ENCODE peak calls at places on chromosomes 11 and 22, in nine cellular contexts. Z is testis; T is CD4-positive, CD25-positive, alpha-beta regulatory T cell; D is CD8-positive, alpha-beta memory T cell; Q is mammary epithelial cell; P is naive thymus-derived CD4-positive, alpha-beta T cell; K is astrocyte; N is esophagus squamous epithelium; Y is HCT116. I is an unnamed sample. For H3K9me3 and H3K27me3, the result is how much of the 10 kb centered on the place peaks cover.

GRCh38 chr22:24803064-24803542 is 2.9 kb upstream of the SGSM1 start:
- DNase-seq in Z (peak), T (peak), D (peak), Q (no peak), P (peak), K (no peak), N (no peak), Y (peak), I (peak)

GRCh38 chr11:368414-369335 is 624 bp upstream of the B4GALNT4 start:
- DNase-seq in Z (peak), T (no peak), D (no peak), Q (no peak), P (no peak), K (no peak), N (no peak), Y (no peak), I (peak)

GRCh38 chr22:24977370-24978230 is 25.1 kb downstream of the KIAA1671 start:
- DNase-seq in Z (peak), T (no peak), D (no peak), Q (no peak), P (no peak), K (no peak), N (no peak), Y (no peak), I (peak)

GRCh38 chr11:19345848-19346681 is 105.3 kb upstream of the E2F8 start:
- DNase-seq in Z (no peak), T (no peak), D (no peak), Q (no peak), P (no peak), K (no peak), N (no peak), Y (no peak), I (no peak)

GRCh38 chr11:3639841-3640240 is 2.0 kb downstream of the ART5 start:
- DNase-seq in Z (no peak), T (no peak), D (no peak), Q (no peak), P (no peak), K (no peak), N (no peak), Y (no peak), I (no peak)

GRCh38 chr22:37061611-37062365 is 10.2 kb downstream of the KCTD17 start:
- DNase-seq in Z (no peak), T (no peak), D (no peak), Q (no peak), P (no peak), K (no peak), N (no peak), Y (no peak), I (no peak)

GRCh38 chr11:16945671-16946469 is 68.3 kb downstream of the PLEKHA7 start:
- DNase-seq in Z (peak), T (peak), D (peak), Q (peak), P (no peak), K (peak), N (no peak), Y (peak), I (peak)

GRCh38 chr11:94183886-94184264 is 55.2 kb downstream of the PANX1 start:
- DNase-seq in Z (peak), T (peak), D (no peak), Q (peak), P (no peak), K (peak), N (no peak), Y (peak), I (peak)

GRCh38 chr11:91730071-91730470 is 494.5 kb upstream of the FAT3 start:
- DNase-seq in Z (no peak), T (no peak), D (no peak), Q (no peak), P (no peak), K (no peak), N (no peak), Y (no peak), I (no peak)

GRCh38 chr11:69837791-69838190 is 18.6 kb upstream of the FGF3 start:
- DNase-seq in Z (no peak), T (no peak), D (no peak), Q (no peak), P (no peak), K (no peak), N (no peak), Y (no peak), I (no peak)

GRCh38 chr11:130181295-130182272 is 22.0 kb downstream of the ST14 start:
- DNase-seq in Z (no peak), T (no peak), D (no peak), Q (peak), P (no peak), K (peak), N (no peak), Y (no peak), I (peak)

GRCh38 chr11:121418625-121419114 is 33.4 kb upstream of the SORL1 start:
- DNase-seq in Z (no peak), T (peak), D (peak), Q (no peak), P (peak), K (no peak), N (no peak), Y (no peak), I (no peak)

GRCh38 chr22:34330432-34330831 is 410.2 kb upstream of the LARGE1 start:
- DNase-seq in Z (no peak), T (no peak), D (no peak), Q (no peak), P (no peak), K (no peak), N (no peak), Y (no peak), I (no peak)

GRCh38 chr11:135074397-135074998 is 662.5 kb upstream of the B3GAT1 start:
- DNase-seq in Z (no peak), T (peak), D (no peak), Q (no peak), P (no peak), K (no peak), N (no peak), Y (no peak), I (no peak)

GRCh38 chr22:20571531-20572007 is 64.2 kb downstream of the MED15 start:
- DNase-seq in Z (no peak), T (peak), D (peak), Q (no peak), P (peak), K (no peak), N (no peak), Y (no peak), I (no peak)

GRCh38 chr11:119169272-119169719 is 771 bp downstream of the NLRX1 start:
- DNase-seq in Z (no peak), T (peak), D (no peak), Q (peak), P (peak), K (peak), N (no peak), Y (peak), I (peak)

GRCh38 chr11:76637491-76638266 is 32.9 kb downstream of the LRRC32 start:
- DNase-seq in Z (no peak), T (peak), D (no peak), Q (no peak), P (no peak), K (no peak), N (no peak), Y (no peak), I (no peak)

GRCh38 chr22:38873469-38874411 is 1.7 kb upstream of the CBX6 start:
- DNase-seq in Z (no peak), T (peak), D (peak), Q (peak), P (no peak), K (no peak), N (no peak), Y (no peak), I (no peak)

GRCh38 chr11:129061466-129062194 is 119.0 kb upstream of the TP53AIP1 start:
- DNase-seq in Z (no peak), T (no peak), D (no peak), Q (peak), P (no peak), K (peak), N (no peak), Y (peak), I (no peak)

GRCh38 chr11:117805048-117805447 is 8.0 kb upstream of the DSCAML1 start:
- DNase-seq in Z (no peak), T (no peak), D (no peak), Q (no peak), P (no peak), K (no peak), N (no peak), Y (no peak), I (no peak)

GRCh38 chr11:89498845-89499448 is 7.8 kb upstream of the NOX4 start:
- DNase-seq in Z (no peak), T (peak), D (no peak), Q (no peak), P (no peak), K (no peak), N (no peak), Y (peak), I (no peak)

GRCh38 chr11:64040684-64041267 is 5.0 kb downstream of the FLRT1 start:
- DNase-seq in Z (no peak), T (no peak), D (no peak), Q (no peak), P (no peak), K (no peak), N (no peak), Y (no peak), I (no peak)

GRCh38 chr11:69413015-69413801 is 68.3 kb upstream of the LINC01488 start:
- DNase-seq in Z (no peak), T (no peak), D (no peak), Q (no peak), P (no peak), K (no peak), N (no peak), Y (no peak), I (no peak)

GRCh38 chr11:70468256-70469230 is 70.2 kb downstream of the CTTN start:
- DNase-seq in Z (no peak), T (no peak), D (no peak), Q (no peak), P (no peak), K (no peak), N (no peak), Y (no peak), I (no peak)

GRCh38 chr11:61747389-61748285 is 4.8 kb upstream of the MYRF start:
- DNase-seq in Z (peak), T (peak), D (peak), Q (peak), P (peak), K (peak), N (no peak), Y (peak), I (peak)

GRCh38 chr11:47514825-47515647 is 37.9 kb downstream of the CELF1 start:
- DNase-seq in Z (no peak), T (peak), D (no peak), Q (peak), P (no peak), K (peak), N (no peak), Y (no peak), I (peak)

GRCh38 chr11:66877585-66877984 is 20.7 kb downstream of the LRFN4 start:
- DNase-seq in Z (no peak), T (no peak), D (no peak), Q (no peak), P (no peak), K (no peak), N (no peak), Y (no peak), I (no peak)

GRCh38 chr22:37266581-37267127 is 15.7 kb upstream of the CYTH4 start:
- DNase-seq in Z (no peak), T (no peak), D (no peak), Q (no peak), P (no peak), K (no peak), N (no peak), Y (no peak), I (no peak)

GRCh38 chr11:5476184-5476819 is 12.2 kb upstream of the OR52D1 start:
- DNase-seq in Z (peak), T (peak), D (peak), Q (peak), P (peak), K (peak), N (no peak), Y (peak), I (peak)

GRCh38 chr22:37431811-37432707 is 4.8 kb upstream of the ELFN2 start:
- DNase-seq in Z (no peak), T (peak), D (no peak), Q (peak), P (no peak), K (peak), N (no peak), Y (peak), I (peak)

GRCh38 chr11:134581966-134582787 is 170.1 kb upstream of the B3GAT1 start:
- DNase-seq in Z (no peak), T (no peak), D (no peak), Q (no peak), P (no peak), K (no peak), N (no peak), Y (no peak), I (no peak)

GRCh38 chr22:47547881-47548630 is 785.6 kb downstream of the TBC1D22A start:
- DNase-seq in Z (no peak), T (no peak), D (no peak), Q (no peak), P (no peak), K (no peak), N (no peak), Y (no peak), I (no peak)

GRCh38 chr22:28883917-28884753 is 763 bp downstream of the ZNRF3 start:
- DNase-seq in Z (peak), T (peak), D (peak), Q (peak), P (peak), K (no peak), N (no peak), Y (peak), I (peak)

GRCh38 chr22:46259374-46259773 is 3.8 kb downstream of the PKDREJ start:
- DNase-seq in Z (no peak), T (no peak), D (no peak), Q (no peak), P (no peak), K (no peak), N (no peak), Y (no peak), I (no peak)

GRCh38 chr11:113701491-113701890 is 4.6 kb downstream of the TMPRSS5 start:
- DNase-seq in Z (no peak), T (no peak), D (no peak), Q (no peak), P (no peak), K (no peak), N (no peak), Y (no peak), I (no peak)

GRCh38 chr11:113710989-113711388 is 4.9 kb upstream of the TMPRSS5 start:
- DNase-seq in Z (no peak), T (no peak), D (no peak), Q (no peak), P (no peak), K (no peak), N (no peak), Y (no peak), I (no peak)

DNA sequence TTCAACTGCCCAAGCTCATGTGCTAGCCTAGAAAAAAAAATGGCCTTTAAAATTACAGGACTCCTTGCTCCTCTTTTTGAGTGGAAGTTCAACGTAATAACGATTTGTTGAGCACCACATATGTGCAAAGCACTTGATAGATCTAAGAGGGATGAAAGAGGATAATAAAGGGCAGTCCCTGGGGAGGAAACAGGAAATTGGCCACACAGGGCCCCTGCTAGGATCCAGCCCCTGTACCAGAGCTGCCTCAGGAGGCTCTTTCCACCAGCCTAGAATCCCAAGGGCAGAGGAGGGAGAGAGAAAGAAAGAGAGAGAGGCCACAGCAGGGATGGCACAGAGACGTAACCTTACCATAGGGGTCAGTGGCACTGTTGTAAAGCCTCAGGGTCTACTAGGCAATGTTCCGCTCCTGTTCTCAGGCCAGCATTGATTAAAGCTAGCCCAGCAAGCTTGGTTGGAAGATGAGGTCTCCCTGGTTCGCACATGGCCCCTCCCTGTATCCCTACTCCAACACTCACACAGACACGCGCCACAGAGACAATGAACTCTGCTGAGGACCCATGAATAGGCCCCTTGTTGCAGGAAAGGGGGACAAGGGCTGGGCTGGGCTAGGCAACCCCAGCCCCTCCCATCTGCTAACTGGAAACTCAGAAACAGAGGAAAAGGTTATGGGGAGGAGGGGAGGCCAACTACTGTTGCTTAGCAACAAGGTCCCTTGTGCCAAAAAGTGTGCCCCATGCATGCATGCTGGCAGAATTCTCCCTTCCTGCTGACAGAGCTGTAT is at the start of gene TMPRSS5:
- DNase-seq in Z (no peak), T (no peak), D (no peak), Q (no peak), P (no peak), K (no peak), N (no peak), Y (no peak), I (no peak)
- H3K4me3 ChIP-seq in Z (no peak), T (no peak), D (no peak), Q (no peak), P (no peak), K (no peak), N (no peak), Y (no peak), I (no peak)

DNA sequence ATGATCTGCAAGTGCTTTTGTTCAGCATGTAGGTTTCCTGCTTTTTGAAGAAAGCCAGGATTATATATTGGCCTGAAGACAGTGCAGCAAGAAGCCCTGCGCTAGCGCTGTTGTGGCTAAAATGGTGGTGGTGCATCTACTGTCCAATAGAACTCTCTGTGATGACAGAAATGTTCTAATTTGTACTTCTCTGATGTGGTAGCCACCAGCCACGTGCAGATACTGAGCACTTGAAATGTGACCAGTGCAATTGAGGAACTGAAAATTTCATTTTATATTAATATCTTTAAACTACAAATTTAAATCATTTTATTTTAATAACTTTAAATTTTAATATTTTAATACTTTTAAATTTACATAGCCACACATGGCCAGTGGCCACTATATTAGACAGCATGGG is 73.0 kb upstream of the PAX6 start:
- DNase-seq in Z (no peak), T (no peak), D (no peak), Q (no peak), P (no peak), K (no peak), N (no peak), Y (no peak), I (no peak)
- H3K9me3 ChIP-seq in Z (under half), T (under half), D (under half), Q (under half), P (under half), K (under half), N (under half), Y (under half), I (under half)

GRCh38 chr11:2270322-2271076 is at the start of gene ASCL2:
- DNase-seq in Z (peak), T (no peak), D (no peak), Q (peak), P (no peak), K (no peak), N (no peak), Y (no peak), I (no peak)

GRCh38 chr11:2268911-2269600 is 1.3 kb downstream of the ASCL2 start:
- DNase-seq in Z (peak), T (peak), D (peak), Q (peak), P (no peak), K (no peak), N (no peak), Y (no peak), I (peak)

GRCh38 chr11:2267871-2268825 is 2.2 kb downstream of the ASCL2 start:
- DNase-seq in Z (peak), T (no peak), D (no peak), Q (no peak), P (no peak), K (no peak), N (no peak), Y (no peak), I (no peak)

GRCh38 chr11:2271077-2271326 is 614 bp upstream of the ASCL2 start:
- DNase-seq in Z (peak), T (peak), D (peak), Q (no peak), P (no peak), K (no peak), N (no peak), Y (no peak), I (no peak)

GRCh38 chr11:2269601-2270321 is 627 bp downstream of the ASCL2 start:
- DNase-seq in Z (peak), T (peak), D (peak), Q (peak), P (peak), K (peak), N (no peak), Y (no peak), I (peak)
- H3K27me3 ChIP-seq in Z (under half), T (under half), D (under half), Q (under half), P (under half), K (under half), N (under half), Y (under half), I (under half)

GRCh38 chr22:41873391-41873790 is 40.5 kb downstream of the SREBF2 start:
- DNase-seq in Z (no peak), T (peak), D (no peak), Q (no peak), P (peak), K (no peak), N (no peak), Y (no peak), I (no peak)

GRCh38 chr22:41875531-41876242 is 39.2 kb downstream of the SHISA8 start:
- DNase-seq in Z (no peak), T (no peak), D (no peak), Q (no peak), P (no peak), K (no peak), N (no peak), Y (no peak), I (no peak)

GRCh38 chr22:41874090-41874489 is 40.8 kb downstream of the SHISA8 start:
- DNase-seq in Z (no peak), T (no peak), D (no peak), Q (no peak), P (no peak), K (no peak), N (no peak), Y (no peak), I (no peak)

GRCh38 chr22:41868556-41868955 is 35.7 kb downstream of the SREBF2 start:
- DNase-seq in Z (no peak), T (no peak), D (no peak), Q (no peak), P (no peak), K (no peak), N (no peak), Y (no peak), I (no peak)

GRCh38 chr22:41870786-41871185 is 37.9 kb downstream of the SREBF2 start:
- DNase-seq in Z (no peak), T (no peak), D (no peak), Q (no peak), P (no peak), K (no peak), N (no peak), Y (no peak), I (no peak)
- H3K4me3 ChIP-seq in Z (no peak), T (no peak), D (no peak), Q (no peak), P (no peak), K (no peak), N (no peak), Y (no peak), I (no peak)

GRCh38 chr11:23903044-23903704 is 593.7 kb upstream of the LUZP2 start:
- DNase-seq in Z (no peak), T (no peak), D (no peak), Q (peak), P (no peak), K (peak), N (no peak), Y (no peak), I (peak)
- H3K9me3 ChIP-seq in Z (under half), T (under half), D (under half), Q (under half), P (under half), K (under half), N (under half), Y (under half), I (under half)